ENCODE peak calls at places on chromosomes 5 and 9, in five cellular contexts. C is stomach, S is sigmoid colon, N is suprapubic skin, I is SK-N-SH. W is an unnamed sample.
A peak's percentile ranks its signal among the peaks of the same experiment; 100 is the strongest.

GRCh38 chr5:17257705-17258273 is 40.4 kb downstream of the BASP1 start:
- DNase-seq in N (no peak), I (no peak), S (no peak), C (no peak), W (no peak)

GRCh38 chr5:160327829-160328228 is 15.5 kb upstream of the CCNJL start:
- DNase-seq in I (no peak), N (no peak), S (peak; percentile 48), C (no peak), W (no peak)

GRCh38 chr9:36136277-36136893 is at the start of gene GLIPR2:
- DNase-seq in N (peak; percentile 79), C (peak; percentile 84), I (peak; percentile 92), S (peak; percentile 92), W (peak; percentile 96)

GRCh38 chr9:136694163-136694864 is 7.1 kb upstream of the AGPAT2 start:
- DNase-seq in N (no peak), S (no peak), C (peak; percentile 79), I (peak; percentile 92), W (peak; percentile 88)

GRCh38 chr9:108073823-108074222 is 584.3 kb upstream of the KLF4 start:
- DNase-seq in C (no peak), S (no peak), I (no peak), N (no peak), W (no peak)

GRCh38 chr5:124649548-124650501 is 96.6 kb downstream of the ZNF608 start:
- DNase-seq in I (peak; percentile 78), S (no peak), N (no peak), C (peak; percentile 77), W (peak; percentile 86)

GRCh38 chr9:97397220-97397619 is 14.7 kb upstream of the TDRD7 start:
- DNase-seq in N (no peak), S (no peak), I (no peak), C (no peak), W (no peak)

GRCh38 chr5:134437340-134438267 is 25.9 kb upstream of the CDKN2AIPNL start:
- DNase-seq in S (no peak), N (no peak), I (no peak), C (no peak), W (no peak)

GRCh38 chr9:81737871-81738507 is 48.6 kb upstream of the TLE1 start:
- DNase-seq in N (no peak), I (no peak), C (peak; percentile 70), S (no peak), W (no peak)

GRCh38 chr5:155013526-155013925 is at the start of gene KIF4B:
- DNase-seq in I (no peak), S (no peak), N (no peak), C (no peak), W (peak; percentile 73)

GRCh38 chr9:130893250-130894101 is 3.1 kb downstream of the QRFP start:
- DNase-seq in N (no peak), I (peak; percentile 41), S (no peak), C (peak; percentile 40), W (peak; percentile 69)

GRCh38 chr5:96087939-96088338 is 126.3 kb upstream of the ELL2 start:
- DNase-seq in I (no peak), N (no peak), S (no peak), C (no peak), W (no peak)

GRCh38 chr5:180799902-180800801 is 2.5 kb downstream of the MGAT1 start:
- DNase-seq in N (no peak), S (no peak), I (no peak), C (no peak), W (no peak)

GRCh38 chr9:92522983-92523970 is 12.5 kb downstream of the ECM2 start:
- DNase-seq in S (no peak), C (no peak), N (no peak), I (no peak), W (no peak)

GRCh38 chr5:168303398-168304020 is 12.1 kb downstream of the WWC1 start:
- DNase-seq in S (no peak), N (no peak), C (no peak), I (no peak), W (no peak)

GRCh38 chr5:110441035-110441434 is 285.4 kb downstream of the TMEM232 start:
- DNase-seq in C (no peak), I (peak; percentile 17), S (no peak), N (no peak), W (no peak)

GRCh38 chr9:81113408-81114124 is 575.8 kb downstream of the TLE1 start:
- DNase-seq in C (no peak), S (no peak), I (no peak), N (no peak), W (no peak)

GRCh38 chr5:93018461-93018860 is 562.6 kb downstream of the NR2F1-AS1 start:
- DNase-seq in C (no peak), N (no peak), S (no peak), I (no peak), W (no peak)

GRCh38 chr9:107751522-107752235 is 262.1 kb upstream of the KLF4 start:
- DNase-seq in N (no peak), I (no peak), S (no peak), C (peak; percentile 35), W (no peak)

GRCh38 chr5:95701074-95701473 is 18.3 kb upstream of the SPATA9 start:
- DNase-seq in C (no peak), N (no peak), S (no peak), I (peak; percentile 44), W (no peak)

GRCh38 chr5:133658327-133658726 is 46.0 kb upstream of the FSTL4 start:
- DNase-seq in S (no peak), I (no peak), N (no peak), C (no peak), W (no peak)

GRCh38 chr9:297104-297794 is 82.6 kb downstream of the DOCK8 start:
- DNase-seq in C (peak; percentile 60), S (no peak), N (no peak), I (no peak), W (no peak)

GRCh38 chr9:105026451-105026850 is 98.5 kb upstream of the ABCA1 start:
- DNase-seq in C (no peak), S (no peak), I (no peak), N (no peak), W (no peak)

GRCh38 chr5:42490836-42491235 is 67.6 kb downstream of the GHR start:
- DNase-seq in C (no peak), I (no peak), S (no peak), N (no peak), W (no peak)

GRCh38 chr5:179222246-179223017 is 122.8 kb downstream of the ADAMTS2 start:
- DNase-seq in N (no peak), S (peak; percentile 45), I (no peak), C (no peak), W (no peak)

DNA sequence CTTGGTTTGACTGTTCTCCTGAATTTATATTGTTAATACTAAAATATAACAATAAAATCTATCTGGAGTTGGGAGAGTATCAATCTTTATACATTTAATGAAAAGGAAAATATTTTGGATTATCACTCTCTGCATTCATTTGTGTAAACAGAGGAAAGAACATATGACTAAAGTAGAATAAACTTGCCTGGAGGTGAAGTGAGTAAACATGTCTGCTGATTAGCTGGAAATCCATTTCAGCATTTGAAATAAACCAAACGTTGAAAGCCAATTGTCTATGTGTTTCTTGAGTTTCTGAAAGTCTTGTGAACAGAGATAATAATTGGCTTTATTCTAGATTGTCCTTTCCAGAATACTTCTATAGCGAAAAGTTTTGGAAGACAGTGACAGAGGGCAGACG is 776.2 kb downstream of the SEMA5A start:
- DNase-seq in I (no peak), N (no peak), S (no peak), C (no peak), W (no peak)
- H3K27ac ChIP-seq in I (no peak overlapping the region), N (no peak overlapping the region), S (no peak overlapping the region), C (no peak overlapping the region), W (no peak overlapping the region)

DNA sequence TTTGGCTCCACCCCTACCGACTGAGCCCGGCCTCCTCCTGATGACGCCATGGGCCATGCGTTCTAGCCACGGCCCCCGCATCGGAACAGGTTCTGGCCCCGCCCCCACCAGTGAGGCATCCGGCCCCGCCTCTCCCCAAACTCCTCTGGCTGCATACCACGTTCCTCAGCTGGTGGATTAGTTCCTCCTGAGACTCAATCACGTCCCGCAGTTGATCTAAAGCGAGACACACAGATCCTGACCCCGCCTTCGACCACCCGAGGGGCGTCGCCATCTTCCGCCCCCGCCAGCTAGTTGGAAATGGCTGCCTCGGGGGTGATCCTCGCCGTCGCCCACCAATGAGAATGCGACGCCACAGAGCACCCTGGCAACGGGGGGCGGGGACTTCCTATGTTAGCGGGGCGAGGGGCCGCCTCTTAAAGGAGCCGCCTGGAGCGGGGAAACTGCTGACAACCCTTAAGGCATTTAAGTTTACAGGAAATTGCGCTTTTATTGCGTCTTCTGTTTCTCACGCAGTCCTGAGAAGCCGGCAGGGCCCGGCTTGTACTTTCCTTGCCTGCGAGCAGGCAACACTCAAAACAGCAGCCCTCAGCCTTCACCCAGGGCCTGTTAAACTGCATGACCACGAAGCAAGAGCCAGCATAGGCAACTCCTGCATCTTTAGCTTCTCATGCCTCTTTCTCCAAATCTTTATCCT is at the start of gene SPATA24:
- DNase-seq in N (peak; percentile 99), S (peak; percentile 99), C (peak; percentile 97), I (peak; percentile 95), W (peak; percentile 97)
- TF ChIP-seq EP300 in N (no peak), S (no peak), C (no peak), I (no peak), W (no peak)

DNA sequence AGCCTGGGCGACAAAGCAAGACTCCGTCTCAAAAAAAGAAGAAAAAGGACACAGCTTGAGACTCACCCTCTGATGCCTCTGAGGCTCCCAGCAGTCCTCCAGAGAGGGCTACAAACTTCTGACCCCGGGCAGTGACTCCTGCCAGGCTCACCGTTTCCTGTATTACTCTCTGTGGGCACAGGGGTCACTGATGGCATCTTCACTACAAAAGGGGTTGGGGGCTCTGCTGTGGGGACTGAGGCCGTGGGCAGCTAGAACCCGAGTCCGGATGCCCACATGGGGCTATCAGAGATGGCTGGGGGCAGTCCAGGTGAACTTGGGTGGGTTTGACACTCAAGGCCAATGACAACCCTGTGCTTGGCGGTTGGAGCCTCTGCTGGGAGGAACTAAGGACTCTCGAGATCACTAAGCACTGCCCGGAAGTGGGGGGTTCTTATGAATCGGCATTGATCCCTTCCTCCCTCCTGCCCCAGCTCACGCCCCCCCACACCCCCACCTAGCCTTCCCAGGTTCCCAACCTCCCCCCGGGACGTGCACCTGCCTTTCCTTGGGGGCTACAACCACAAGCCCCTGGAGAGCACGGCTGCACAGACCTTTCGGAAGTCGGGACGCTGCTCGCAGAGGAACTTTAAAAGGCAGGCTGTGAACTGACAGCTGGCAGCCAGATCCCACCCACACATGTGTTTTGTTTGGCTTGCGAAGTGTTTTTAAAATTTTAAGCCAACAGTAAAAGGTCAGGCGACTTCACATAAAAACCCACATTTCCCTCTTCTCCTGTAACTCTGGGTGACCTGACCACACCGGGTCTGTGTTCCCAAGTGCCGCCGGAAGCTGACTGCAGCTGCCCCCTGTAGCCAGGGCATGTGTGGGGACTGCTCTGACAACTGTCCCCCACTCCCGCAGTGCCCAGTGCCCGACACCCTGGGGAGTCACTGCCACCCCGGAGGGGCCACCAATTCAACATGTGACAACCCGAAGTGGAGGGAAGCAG is 5.0 kb upstream of the RALGDS start:
- DNase-seq in I (peak; percentile 56), S (peak; percentile 80), C (no peak), N (no peak), W (peak; percentile 63)
- TF ChIP-seq POLR2AphosphoS5 in I (no peak), S (no peak), C (no peak), N (no peak), W (no peak)

GRCh38 chr5:170393958-170394357 is 4.8 kb upstream of the KCNMB1 start:
- DNase-seq in S (no peak), C (no peak), N (no peak), I (no peak), W (no peak)
- H3K27ac ChIP-seq in S (peak overlapping the region; percentile 94), C (no peak overlapping the region), N (no peak overlapping the region), I (no peak overlapping the region), W (no peak overlapping the region)

GRCh38 chr5:172607213-172607793 is 33.8 kb upstream of the NEURL1B start:
- DNase-seq in I (no peak), C (no peak), S (no peak), N (no peak), W (no peak)
- TF ChIP-seq EP300 in I (no peak), C (no peak), S (no peak), N (no peak), W (peak; percentile 24)